ENCODE peak calls at places on chromosomes 3 and 15, in nine cellular contexts. One of them, this sample, is unnamed.

GRCh38 chr3:94036909-94037507 is 8.6 kb upstream of the STX19 start:
- DNase-seq in GM23338: peak
- DNase-seq in uterus: no peak
- DNase-seq in aorta: no peak
- DNase-seq in mucosa of descending colon: peak
- DNase-seq in MG63: peak
- DNase-seq in transverse colon: no peak
- DNase-seq in HepG2: peak
- DNase-seq in CD8-positive, alpha-beta T cell: no peak
- DNase-seq in this sample: no peak

GRCh38 chr3:114880078-114880477 is 267.0 kb downstream of the ZBTB20 start:
- DNase-seq in transverse colon: no peak
- DNase-seq in GM23338: no peak
- DNase-seq in mucosa of descending colon: no peak
- DNase-seq in CD8-positive, alpha-beta T cell: no peak
- DNase-seq in HepG2: no peak
- DNase-seq in uterus: no peak
- DNase-seq in aorta: no peak
- DNase-seq in MG63: peak
- DNase-seq in this sample: peak

GRCh38 chr3:66431494-66431893 is 69.3 kb downstream of the LRIG1 start:
- DNase-seq in CD8-positive, alpha-beta T cell: no peak
- DNase-seq in uterus: no peak
- DNase-seq in GM23338: no peak
- DNase-seq in transverse colon: no peak
- DNase-seq in mucosa of descending colon: no peak
- DNase-seq in MG63: peak
- DNase-seq in aorta: no peak
- DNase-seq in HepG2: no peak
- DNase-seq in this sample: no peak

GRCh38 chr3:55538158-55538557 is 51.1 kb upstream of the WNT5A start:
- DNase-seq in mucosa of descending colon: no peak
- DNase-seq in MG63: no peak
- DNase-seq in GM23338: peak
- DNase-seq in aorta: no peak
- DNase-seq in CD8-positive, alpha-beta T cell: no peak
- DNase-seq in transverse colon: no peak
- DNase-seq in HepG2: no peak
- DNase-seq in uterus: no peak
- DNase-seq in this sample: no peak

GRCh38 chr3:67384790-67385397 is 269.5 kb downstream of the SUCLG2 start:
- DNase-seq in GM23338: peak
- DNase-seq in aorta: no peak
- DNase-seq in transverse colon: no peak
- DNase-seq in HepG2: peak
- DNase-seq in uterus: no peak
- DNase-seq in MG63: no peak
- DNase-seq in CD8-positive, alpha-beta T cell: no peak
- DNase-seq in mucosa of descending colon: peak
- DNase-seq in this sample: peak

GRCh38 chr15:67835349-67836133 is 4.3 kb downstream of the RNU6-1 start:
- DNase-seq in GM23338: peak
- DNase-seq in uterus: no peak
- DNase-seq in HepG2: no peak
- DNase-seq in mucosa of descending colon: peak
- DNase-seq in MG63: no peak
- DNase-seq in transverse colon: no peak
- DNase-seq in CD8-positive, alpha-beta T cell: no peak
- DNase-seq in aorta: no peak
- DNase-seq in this sample: no peak

GRCh38 chr3:51930439-51930838 is 11.3 kb downstream of the RRP9 start:
- DNase-seq in CD8-positive, alpha-beta T cell: no peak
- DNase-seq in aorta: no peak
- DNase-seq in GM23338: no peak
- DNase-seq in uterus: no peak
- DNase-seq in mucosa of descending colon: no peak
- DNase-seq in HepG2: no peak
- DNase-seq in MG63: no peak
- DNase-seq in transverse colon: no peak
- DNase-seq in this sample: no peak

GRCh38 chr3:45010718-45011355 is 15.3 kb upstream of the CLEC3B start:
- DNase-seq in CD8-positive, alpha-beta T cell: no peak
- DNase-seq in uterus: no peak
- DNase-seq in aorta: no peak
- DNase-seq in HepG2: no peak
- DNase-seq in MG63: no peak
- DNase-seq in mucosa of descending colon: no peak
- DNase-seq in transverse colon: no peak
- DNase-seq in GM23338: no peak
- DNase-seq in this sample: no peak

GRCh38 chr15:84747423-84748273 is 744 bp upstream of the ZNF592 start:
- DNase-seq in aorta: peak
- DNase-seq in uterus: peak
- DNase-seq in CD8-positive, alpha-beta T cell: peak
- DNase-seq in HepG2: peak
- DNase-seq in mucosa of descending colon: peak
- DNase-seq in transverse colon: peak
- DNase-seq in MG63: peak
- DNase-seq in GM23338: peak
- DNase-seq in this sample: peak

GRCh38 chr3:171416666-171417065 is 43.5 kb downstream of the TNIK start:
- DNase-seq in aorta: no peak
- DNase-seq in CD8-positive, alpha-beta T cell: no peak
- DNase-seq in uterus: no peak
- DNase-seq in HepG2: no peak
- DNase-seq in mucosa of descending colon: no peak
- DNase-seq in MG63: no peak
- DNase-seq in transverse colon: no peak
- DNase-seq in GM23338: no peak
- DNase-seq in this sample: no peak

GRCh38 chr3:171416061-171416460 is 44.1 kb downstream of the TNIK start:
- DNase-seq in uterus: no peak
- DNase-seq in transverse colon: no peak
- DNase-seq in CD8-positive, alpha-beta T cell: no peak
- DNase-seq in HepG2: no peak
- DNase-seq in MG63: no peak
- DNase-seq in GM23338: no peak
- DNase-seq in aorta: no peak
- DNase-seq in mucosa of descending colon: no peak
- DNase-seq in this sample: no peak

GRCh38 chr3:171419457-171419856 is 40.7 kb downstream of the TNIK start:
- DNase-seq in CD8-positive, alpha-beta T cell: no peak
- DNase-seq in mucosa of descending colon: no peak
- DNase-seq in uterus: no peak
- DNase-seq in aorta: no peak
- DNase-seq in GM23338: no peak
- DNase-seq in MG63: no peak
- DNase-seq in HepG2: no peak
- DNase-seq in transverse colon: no peak
- DNase-seq in this sample: no peak

GRCh38 chr3:171417137-171417536 is 43.1 kb downstream of the TNIK start:
- DNase-seq in CD8-positive, alpha-beta T cell: no peak
- DNase-seq in aorta: no peak
- DNase-seq in mucosa of descending colon: no peak
- DNase-seq in HepG2: no peak
- DNase-seq in GM23338: no peak
- DNase-seq in uterus: no peak
- DNase-seq in MG63: no peak
- DNase-seq in transverse colon: no peak
- DNase-seq in this sample: no peak

GRCh38 chr3:171417813-171418212 is 42.4 kb downstream of the TNIK start:
- DNase-seq in CD8-positive, alpha-beta T cell: no peak
- DNase-seq in HepG2: peak
- DNase-seq in aorta: no peak
- DNase-seq in mucosa of descending colon: peak
- DNase-seq in GM23338: no peak
- DNase-seq in transverse colon: peak
- DNase-seq in MG63: peak
- DNase-seq in uterus: no peak
- DNase-seq in this sample: no peak
- H3K4me3 ChIP-seq in CD8-positive, alpha-beta T cell: no peak
- H3K4me3 ChIP-seq in HepG2: no peak
- H3K4me3 ChIP-seq in aorta: no peak
- H3K4me3 ChIP-seq in mucosa of descending colon: no peak
- H3K4me3 ChIP-seq in GM23338: no peak
- H3K4me3 ChIP-seq in transverse colon: no peak
- H3K4me3 ChIP-seq in MG63: no peak
- H3K4me3 ChIP-seq in uterus: no peak
- H3K4me3 ChIP-seq in this sample: no peak

GRCh38 chr3:195147649-195148121 is 123.3 kb downstream of the XXYLT1 start:
- DNase-seq in HepG2: no peak
- DNase-seq in transverse colon: peak
- DNase-seq in CD8-positive, alpha-beta T cell: no peak
- DNase-seq in uterus: peak
- DNase-seq in mucosa of descending colon: peak
- DNase-seq in MG63: no peak
- DNase-seq in GM23338: no peak
- DNase-seq in aorta: no peak
- DNase-seq in this sample: no peak
- H3K4me3 ChIP-seq in HepG2: no peak
- H3K4me3 ChIP-seq in transverse colon: peak
- H3K4me3 ChIP-seq in CD8-positive, alpha-beta T cell: peak
- H3K4me3 ChIP-seq in uterus: no peak
- H3K4me3 ChIP-seq in mucosa of descending colon: no peak
- H3K4me3 ChIP-seq in MG63: no peak
- H3K4me3 ChIP-seq in GM23338: no peak
- H3K4me3 ChIP-seq in aorta: no peak
- H3K4me3 ChIP-seq in this sample: no peak

DNA sequence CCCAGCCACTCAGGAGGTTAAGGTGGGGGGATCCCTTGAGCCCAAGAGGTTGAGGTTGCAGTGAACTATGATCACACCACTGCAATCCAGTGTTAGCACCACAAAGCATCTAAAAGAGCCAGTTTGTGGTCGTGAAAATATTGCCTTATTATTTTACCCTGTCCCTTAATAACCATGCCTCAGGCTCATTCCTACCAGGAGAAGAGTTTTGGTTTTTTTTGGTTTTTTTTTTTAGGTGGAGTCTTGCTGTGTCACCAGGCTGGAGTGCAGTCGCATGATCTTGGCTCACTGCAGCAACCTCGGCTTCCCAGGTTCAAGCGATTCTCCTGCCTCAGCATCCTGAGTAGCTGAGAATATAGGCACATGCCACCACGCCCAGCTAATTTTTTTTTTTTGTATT is 17.9 kb upstream of the AVEN start:
- DNase-seq in mucosa of descending colon: no peak
- DNase-seq in HepG2: no peak
- DNase-seq in uterus: no peak
- DNase-seq in aorta: no peak
- DNase-seq in transverse colon: no peak
- DNase-seq in CD8-positive, alpha-beta T cell: no peak
- DNase-seq in MG63: no peak
- DNase-seq in GM23338: no peak
- DNase-seq in this sample: no peak
- H3K4me3 ChIP-seq in mucosa of descending colon: no peak
- H3K4me3 ChIP-seq in HepG2: no peak
- H3K4me3 ChIP-seq in uterus: no peak
- H3K4me3 ChIP-seq in aorta: no peak
- H3K4me3 ChIP-seq in transverse colon: no peak
- H3K4me3 ChIP-seq in CD8-positive, alpha-beta T cell: no peak
- H3K4me3 ChIP-seq in MG63: no peak
- H3K4me3 ChIP-seq in GM23338: no peak
- H3K4me3 ChIP-seq in this sample: no peak

GRCh38 chr3:123446610-123447109 is 2.2 kb downstream of the ADCY5 start:
- DNase-seq in uterus: no peak
- DNase-seq in CD8-positive, alpha-beta T cell: no peak
- DNase-seq in mucosa of descending colon: no peak
- DNase-seq in transverse colon: no peak
- DNase-seq in MG63: no peak
- DNase-seq in aorta: no peak
- DNase-seq in GM23338: no peak
- DNase-seq in HepG2: no peak
- DNase-seq in this sample: no peak
- H3K4me3 ChIP-seq in uterus: no peak
- H3K4me3 ChIP-seq in CD8-positive, alpha-beta T cell: no peak
- H3K4me3 ChIP-seq in mucosa of descending colon: no peak
- H3K4me3 ChIP-seq in transverse colon: peak
- H3K4me3 ChIP-seq in MG63: no peak
- H3K4me3 ChIP-seq in aorta: peak
- H3K4me3 ChIP-seq in GM23338: no peak
- H3K4me3 ChIP-seq in HepG2: no peak
- H3K4me3 ChIP-seq in this sample: peak

GRCh38 chr15:78881681-78882080 is 9.0 kb downstream of the MORF4L1 start:
- DNase-seq in mucosa of descending colon: no peak
- DNase-seq in CD8-positive, alpha-beta T cell: no peak
- DNase-seq in aorta: no peak
- DNase-seq in HepG2: no peak
- DNase-seq in uterus: no peak
- DNase-seq in MG63: no peak
- DNase-seq in transverse colon: no peak
- DNase-seq in GM23338: no peak
- DNase-seq in this sample: no peak

GRCh38 chr15:78880828-78881227 is 8.1 kb downstream of the MORF4L1 start:
- DNase-seq in MG63: no peak
- DNase-seq in transverse colon: no peak
- DNase-seq in aorta: no peak
- DNase-seq in mucosa of descending colon: no peak
- DNase-seq in uterus: no peak
- DNase-seq in HepG2: no peak
- DNase-seq in GM23338: no peak
- DNase-seq in CD8-positive, alpha-beta T cell: no peak
- DNase-seq in this sample: no peak

GRCh38 chr15:78879517-78880241 is 7.0 kb downstream of the MORF4L1 start:
- DNase-seq in HepG2: no peak
- DNase-seq in GM23338: no peak
- DNase-seq in mucosa of descending colon: no peak
- DNase-seq in uterus: no peak
- DNase-seq in transverse colon: no peak
- DNase-seq in MG63: peak
- DNase-seq in CD8-positive, alpha-beta T cell: no peak
- DNase-seq in aorta: no peak
- DNase-seq in this sample: no peak

GRCh38 chr15:78878356-78878755 is 5.7 kb downstream of the MORF4L1 start:
- DNase-seq in CD8-positive, alpha-beta T cell: no peak
- DNase-seq in aorta: no peak
- DNase-seq in MG63: no peak
- DNase-seq in uterus: no peak
- DNase-seq in HepG2: no peak
- DNase-seq in transverse colon: no peak
- DNase-seq in mucosa of descending colon: no peak
- DNase-seq in GM23338: no peak
- DNase-seq in this sample: no peak

DNA sequence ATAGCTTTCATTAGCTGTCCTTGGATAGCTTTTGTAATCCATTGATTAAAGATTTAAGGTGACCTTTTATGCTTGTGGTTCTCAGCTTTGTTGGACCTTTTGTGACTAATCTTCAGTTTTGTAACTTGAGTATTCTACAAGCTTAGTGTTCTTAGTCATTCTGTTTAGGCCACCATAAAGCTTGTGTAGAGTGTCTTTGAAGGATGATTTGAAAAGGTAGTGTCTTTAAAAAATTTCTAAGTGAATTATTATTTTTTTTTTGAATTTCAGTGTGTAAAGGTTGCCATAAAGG is 7.5 kb downstream of the MORF4L1 start:
- DNase-seq in transverse colon: no peak
- DNase-seq in CD8-positive, alpha-beta T cell: no peak
- DNase-seq in MG63: no peak
- DNase-seq in HepG2: no peak
- DNase-seq in aorta: no peak
- DNase-seq in mucosa of descending colon: no peak
- DNase-seq in GM23338: no peak
- DNase-seq in uterus: no peak
- DNase-seq in this sample: no peak
- H3K4me3 ChIP-seq in transverse colon: no peak
- H3K4me3 ChIP-seq in CD8-positive, alpha-beta T cell: no peak
- H3K4me3 ChIP-seq in MG63: no peak
- H3K4me3 ChIP-seq in HepG2: no peak
- H3K4me3 ChIP-seq in aorta: no peak
- H3K4me3 ChIP-seq in mucosa of descending colon: no peak
- H3K4me3 ChIP-seq in GM23338: no peak
- H3K4me3 ChIP-seq in uterus: no peak
- H3K4me3 ChIP-seq in this sample: no peak

This sample was measured in pancreas.